ENCODE peak calls at places on chromosomes 13 and 19, in six cellular contexts. S, B, R, F, L and M are unnamed samples.

GRCh38 chr19:12668937-12669271 is 2.3 kb downstream of the WDR83 start:
- DNase-seq in S (no peak), B (no peak), R (no peak), F (peak), L (peak), M (no peak)

GRCh38 chr13:44961997-44962396 is 27.3 kb downstream of the NUFIP1 start:
- DNase-seq in S (no peak), B (no peak), R (no peak), F (no peak), L (no peak), M (no peak)

GRCh38 chr19:6483235-6483634 is 1.6 kb upstream of the DENND1C start:
- DNase-seq in S (no peak), B (no peak), R (no peak), F (no peak), L (no peak), M (no peak)

GRCh38 chr19:925912-926594 is at the start of gene ARID3A:
- DNase-seq in S (peak), B (peak), R (no peak), F (no peak), L (no peak), M (no peak)

GRCh38 chr13:104833221-104833620 is 1702.2 kb downstream of the EFNB2 start:
- DNase-seq in S (no peak), B (no peak), R (no peak), F (no peak), L (no peak), M (no peak)

GRCh38 chr19:11286312-11286974 is 9.5 kb upstream of the TSPAN16 start:
- DNase-seq in S (no peak), B (no peak), R (no peak), F (no peak), L (no peak), M (no peak)

GRCh38 chr13:20150561-20150960 is 10.3 kb downstream of the GJA3 start:
- DNase-seq in S (no peak), B (no peak), R (no peak), F (no peak), L (no peak), M (no peak)

GRCh38 chr13:114112826-114113322 is 19.5 kb downstream of the RASA3 start:
- DNase-seq in S (no peak), B (no peak), R (no peak), F (no peak), L (no peak), M (no peak)

GRCh38 chr13:38328699-38329098 is 21.0 kb upstream of the UFM1 start:
- DNase-seq in S (no peak), B (no peak), R (no peak), F (no peak), L (no peak), M (no peak)

GRCh38 chr13:34462843-34463242 is 479.2 kb upstream of the NBEA start:
- DNase-seq in S (no peak), B (no peak), R (no peak), F (no peak), L (no peak), M (no peak)